ENCODE peak calls at places on chromosome 5, in six cellular contexts. B is spleen, M is pancreas, Y is esophagus squamous epithelium, T is lower lobe of right lung, P is ovary. C is an unnamed sample.

GRCh38 chr5:112146323-112146848 is 272.7 kb downstream of the EPB41L4A start:
- DNase-seq in B (no peak), M (no peak), Y (no peak), T (no peak), P (peak; percentile 31), C (no peak)

GRCh38 chr5:148583421-148583965 is 70.8 kb downstream of the HTR4 start:
- DNase-seq in B (no peak), M (no peak), Y (no peak), T (no peak), P (no peak), C (no peak)

GRCh38 chr5:20231040-20231439 is 243.0 kb upstream of the CDH18 start:
- DNase-seq in B (no peak), M (no peak), Y (no peak), T (no peak), P (no peak), C (no peak)

GRCh38 chr5:143636951-143637528 is 174.9 kb upstream of the HMHB1 start:
- DNase-seq in B (no peak), M (no peak), Y (no peak), T (no peak), P (no peak), C (no peak)

GRCh38 chr5:114658179-114658578 is 296.3 kb downstream of the KCNN2 start:
- DNase-seq in B (no peak), M (no peak), Y (no peak), T (no peak), P (no peak), C (no peak)

GRCh38 chr5:139078345-139078744 is 119.8 kb downstream of the SIL1 start:
- DNase-seq in B (no peak), M (no peak), Y (no peak), T (no peak), P (no peak), C (no peak)

GRCh38 chr5:111223790-111224560 is at the start of gene CAMK4:
- DNase-seq in B (peak; percentile 87), M (peak; percentile 52), Y (no peak), T (peak; percentile 58), P (peak; percentile 76), C (peak; percentile 94)

GRCh38 chr5:125461641-125462072 is 715.2 kb upstream of the ZNF608 start:
- DNase-seq in B (no peak), M (no peak), Y (no peak), T (no peak), P (no peak), C (peak; percentile 23)

GRCh38 chr5:113488645-113489184 is 462 bp upstream of the MCC start:
- DNase-seq in B (no peak), M (peak; percentile 18), Y (no peak), T (no peak), P (no peak), C (no peak)
- H3K27me3 ChIP-seq in B (peaks cover 37% of the 10 kb centered on the region), M (no peaks in the 10 kb centered on the region), Y (no peaks in the 10 kb centered on the region), T (peaks cover 64% of the 10 kb centered on the region), P (no peaks in the 10 kb centered on the region), C (no peaks in the 10 kb centered on the region)

GRCh38 chr5:95817430-95817829 is 5.1 kb downstream of the GLRX start:
- DNase-seq in B (no peak), M (no peak), Y (no peak), T (no peak), P (no peak), C (no peak)
- H3K4me3 ChIP-seq in B (peak overlapping the region; percentile 92), M (no peak overlapping the region), Y (no peak overlapping the region), T (peak overlapping the region; percentile 79), P (no peak overlapping the region), C (no peak overlapping the region)

GRCh38 chr5:73764996-73765395 is 139.0 kb downstream of the ARHGEF28 start:
- DNase-seq in B (no peak), M (no peak), Y (no peak), T (no peak), P (no peak), C (no peak)
- H3K4me1 ChIP-seq in B (no peaks in the 10 kb centered on the region), M (peaks cover 4% of the 10 kb centered on the region), Y (no peaks in the 10 kb centered on the region), T (no peaks in the 10 kb centered on the region), P (peaks cover 2% of the 10 kb centered on the region), C (peaks cover 8% of the 10 kb centered on the region)

DNA sequence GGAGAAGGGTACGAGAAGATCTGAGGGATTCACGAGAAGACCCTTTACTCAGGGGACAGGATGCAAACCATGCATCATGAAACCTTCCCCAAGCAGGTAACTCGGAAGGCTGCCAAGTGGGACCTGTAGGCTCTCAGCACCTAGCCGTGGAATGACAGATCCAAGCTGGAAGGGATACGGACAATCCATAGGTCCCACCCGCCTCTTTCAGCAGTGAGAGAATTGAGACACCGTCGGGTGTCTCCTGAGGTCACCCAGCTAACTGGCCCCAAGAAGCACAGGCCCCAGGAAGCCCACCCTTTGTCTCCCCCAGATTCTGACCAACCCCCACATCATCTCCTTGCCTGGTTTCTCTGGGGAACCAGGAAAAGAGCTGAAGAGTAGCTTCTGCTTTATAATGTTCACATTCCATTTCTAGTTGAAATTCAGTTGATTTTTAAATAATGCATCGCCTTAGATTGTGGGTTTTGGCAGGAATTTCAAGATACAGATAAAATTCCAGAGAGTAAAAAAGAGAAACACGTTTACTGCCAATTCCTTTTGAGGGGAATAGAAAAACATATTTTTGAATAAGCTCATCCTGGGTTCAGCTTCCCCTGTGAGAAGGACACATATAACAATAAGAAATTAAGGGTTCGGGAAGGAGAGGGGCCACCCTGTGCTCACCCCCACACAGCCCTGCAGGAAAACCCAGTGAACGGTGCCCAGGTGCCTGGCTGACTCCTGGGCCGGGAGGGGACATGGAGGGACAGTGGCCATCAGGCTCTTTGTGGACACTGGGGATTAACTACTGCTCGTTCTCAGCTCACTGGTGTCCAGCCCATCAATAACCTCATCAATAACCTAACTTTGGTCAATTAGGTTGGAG is 51.1 kb downstream of the NSUN2 start:
- DNase-seq in B (no peak), M (no peak), Y (no peak), T (no peak), P (no peak), C (no peak)
- H3K27me3 ChIP-seq in B (peaks cover 29% of the 10 kb centered on the region), M (no peaks in the 10 kb centered on the region), Y (no peaks in the 10 kb centered on the region), T (peaks cover 39% of the 10 kb centered on the region), P (no peaks in the 10 kb centered on the region), C (no peaks in the 10 kb centered on the region)

DNA sequence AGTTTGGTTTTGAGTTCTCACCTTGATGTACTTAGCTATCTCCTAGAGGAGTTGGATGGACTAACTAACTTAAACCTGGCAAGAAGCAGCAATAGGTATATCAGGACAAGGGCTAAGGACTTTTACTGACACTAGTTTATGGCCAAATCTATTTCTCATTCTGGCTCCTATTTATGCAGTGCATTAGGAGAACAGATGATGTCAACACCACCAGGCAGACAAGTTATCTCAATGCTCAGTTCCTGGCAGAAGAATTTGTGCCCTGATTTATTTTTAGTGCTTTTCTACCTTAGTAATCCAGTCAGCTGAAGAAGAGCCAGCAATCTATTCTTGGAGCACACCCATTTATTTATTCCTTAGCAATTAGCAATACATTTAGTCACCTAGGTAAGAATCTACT is 30.7 kb upstream of the MYOT start:
- DNase-seq in B (no peak), M (no peak), Y (no peak), T (no peak), P (no peak), C (no peak)
- H3K4me3 ChIP-seq in B (no peak overlapping the region), M (no peak overlapping the region), Y (no peak overlapping the region), T (no peak overlapping the region), P (no peak overlapping the region), C (no peak overlapping the region)

GRCh38 chr5:9067129-9067528 is 478.7 kb downstream of the SEMA5A start:
- DNase-seq in B (no peak), M (no peak), Y (no peak), T (no peak), P (no peak), C (no peak)
- H3K4me1 ChIP-seq in B (no peaks in the 10 kb centered on the region), M (no peaks in the 10 kb centered on the region), Y (no peaks in the 10 kb centered on the region), T (peaks cover 8% of the 10 kb centered on the region), P (no peaks in the 10 kb centered on the region), C (no peaks in the 10 kb centered on the region)

GRCh38 chr5:135894789-135895188 is 852 bp downstream of the IL9 start:
- DNase-seq in B (no peak), M (no peak), Y (no peak), T (no peak), P (no peak), C (no peak)

GRCh38 chr5:135898651-135899050 is 3.0 kb upstream of the IL9 start:
- DNase-seq in B (no peak), M (no peak), Y (no peak), T (no peak), P (no peak), C (no peak)

GRCh38 chr5:135901633-135902032 is 6.0 kb upstream of the IL9 start:
- DNase-seq in B (no peak), M (no peak), Y (no peak), T (no peak), P (no peak), C (no peak)

GRCh38 chr5:135895474-135896006 is at the start of gene IL9:
- DNase-seq in B (no peak), M (no peak), Y (no peak), T (no peak), P (no peak), C (no peak)

GRCh38 chr5:135900276-135900675 is 4.6 kb upstream of the IL9 start:
- DNase-seq in B (no peak), M (no peak), Y (no peak), T (no peak), P (no peak), C (no peak)
- H3K27me3 ChIP-seq in B (no peaks in the 10 kb centered on the region), M (no peaks in the 10 kb centered on the region), Y (no peaks in the 10 kb centered on the region), T (peaks cover 21% of the 10 kb centered on the region), P (no peaks in the 10 kb centered on the region), C (peaks cover 10% of the 10 kb centered on the region)

GRCh38 chr5:107472620-107473064 is 198.1 kb downstream of the EFNA5 start:
- DNase-seq in B (no peak), M (no peak), Y (no peak), T (no peak), P (no peak), C (no peak)

GRCh38 chr5:107469064-107469463 is 201.7 kb downstream of the EFNA5 start:
- DNase-seq in B (no peak), M (no peak), Y (no peak), T (no peak), P (no peak), C (no peak)

GRCh38 chr5:107469485-107469884 is 201.3 kb downstream of the EFNA5 start:
- DNase-seq in B (no peak), M (no peak), Y (no peak), T (no peak), P (no peak), C (no peak)

GRCh38 chr5:107468286-107468685 is 202.5 kb downstream of the EFNA5 start:
- DNase-seq in B (no peak), M (no peak), Y (no peak), T (no peak), P (no peak), C (no peak)

DNA sequence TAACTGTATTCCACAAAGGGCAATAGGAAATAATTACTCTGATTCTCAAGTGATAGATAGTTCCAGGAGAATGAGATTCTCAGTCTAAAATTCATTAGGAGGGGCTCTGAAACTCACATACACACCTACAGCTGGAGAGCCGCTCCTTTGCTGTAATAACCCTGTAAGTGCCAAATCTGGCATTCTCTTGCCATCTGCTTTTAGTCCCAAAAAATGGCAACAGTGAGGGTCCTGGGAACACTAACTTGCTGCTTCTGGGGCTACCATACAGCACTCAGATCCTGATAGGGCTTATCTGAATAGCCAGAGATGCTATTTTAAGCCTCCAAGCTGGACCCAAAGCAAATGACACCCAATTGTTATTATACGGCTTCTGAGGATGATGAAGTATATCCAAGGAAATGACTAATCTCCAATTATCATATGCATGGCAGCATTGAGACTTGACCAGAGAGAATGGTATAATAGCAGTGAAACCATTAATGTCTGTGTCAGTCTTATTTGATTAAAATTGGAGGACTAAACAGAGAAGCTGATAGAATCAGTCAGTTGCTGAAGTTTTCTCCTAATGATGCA is 200.6 kb downstream of the EFNA5 start:
- DNase-seq in B (no peak), M (no peak), Y (no peak), T (no peak), P (no peak), C (peak; percentile 77)
- H3K4me3 ChIP-seq in B (peak overlapping the region; percentile 12), M (no peak overlapping the region), Y (no peak overlapping the region), T (no peak overlapping the region), P (no peak overlapping the region), C (no peak overlapping the region)